ENCODE peak calls at places on chromosomes 12 and 14, in four cellular contexts. X is fibroblast of villous mesenchyme, Q is A549, C is AG04450. W is an unnamed sample.

GRCh38 chr14:53630336-53630735 is 326.3 kb downstream of the BMP4 start:
- DNase-seq in C (no peak), Q (no peak), X (no peak), W (peak)

GRCh38 chr12:29316772-29317171 is 64.2 kb downstream of the ERGIC2 start:
- DNase-seq in Q (no peak), C (no peak), X (peak), W (no peak)

GRCh38 chr12:48175613-48176416 is 7.6 kb upstream of the CCDC184 start:
- DNase-seq in C (no peak), X (peak), Q (no peak), W (no peak)

GRCh38 chr12:24111101-24111500 is 161.6 kb upstream of the SOX5 start:
- DNase-seq in C (no peak), Q (no peak), X (no peak), W (no peak)

GRCh38 chr12:20778969-20779368 is 31.5 kb upstream of the SLCO1B3 start:
- DNase-seq in X (no peak), Q (no peak), C (no peak), W (no peak)

GRCh38 chr12:15336772-15337553 is 14.7 kb downstream of the PTPRO start:
- DNase-seq in Q (peak), X (peak), C (no peak), W (no peak)

GRCh38 chr14:99752486-99753121 is 40.6 kb upstream of the EML1 start:
- DNase-seq in Q (peak), X (peak), C (no peak), W (no peak)

GRCh38 chr12:6821271-6821673 is 349 bp upstream of the GPR162 start:
- DNase-seq in X (peak), C (peak), Q (peak), W (no peak)

GRCh38 chr14:90204516-90204915 is 51.8 kb upstream of the PSMC1 start:
- DNase-seq in C (no peak), Q (no peak), X (no peak), W (no peak)

GRCh38 chr12:127550271-127550670 is 716.7 kb upstream of the TMEM132C start:
- DNase-seq in Q (no peak), X (no peak), C (no peak), W (peak)

GRCh38 chr12:15209782-15210181 is 11.4 kb downstream of the RERG start:
- DNase-seq in Q (peak), C (no peak), X (peak), W (peak)

GRCh38 chr14:48333221-48333910 is 658.0 kb upstream of the MDGA2 start:
- DNase-seq in Q (no peak), X (no peak), C (no peak), W (no peak)

GRCh38 chr12:75525263-75525662 is 13.9 kb upstream of the KRR1 start:
- DNase-seq in Q (no peak), C (no peak), X (peak), W (no peak)

GRCh38 chr14:81946808-81947798 is 413.4 kb upstream of the SEL1L start:
- DNase-seq in X (no peak), Q (no peak), C (no peak), W (peak)

GRCh38 chr12:108302471-108303311 is 36.4 kb downstream of the CMKLR1 start:
- DNase-seq in Q (peak), X (peak), C (no peak), W (no peak)

GRCh38 chr14:65478596-65478995 is 66.1 kb downstream of the FUT8 start:
- DNase-seq in X (peak), C (no peak), Q (peak), W (peak)

GRCh38 chr12:67940780-67941243 is 48.4 kb upstream of the IFNG-AS1 start:
- DNase-seq in C (peak), Q (peak), X (peak), W (peak)

GRCh38 chr12:124273630-124274029 is 21.3 kb upstream of the RFLNA start:
- DNase-seq in Q (peak), X (no peak), C (no peak), W (peak)

GRCh38 chr12:31736472-31736871 is 7.7 kb upstream of the AMN1 start:
- DNase-seq in C (no peak), Q (peak), X (peak), W (no peak)

GRCh38 chr12:9829990-9830389 is 2.7 kb downstream of the KLRF1 start:
- DNase-seq in C (no peak), X (no peak), Q (no peak), W (no peak)

DNA sequence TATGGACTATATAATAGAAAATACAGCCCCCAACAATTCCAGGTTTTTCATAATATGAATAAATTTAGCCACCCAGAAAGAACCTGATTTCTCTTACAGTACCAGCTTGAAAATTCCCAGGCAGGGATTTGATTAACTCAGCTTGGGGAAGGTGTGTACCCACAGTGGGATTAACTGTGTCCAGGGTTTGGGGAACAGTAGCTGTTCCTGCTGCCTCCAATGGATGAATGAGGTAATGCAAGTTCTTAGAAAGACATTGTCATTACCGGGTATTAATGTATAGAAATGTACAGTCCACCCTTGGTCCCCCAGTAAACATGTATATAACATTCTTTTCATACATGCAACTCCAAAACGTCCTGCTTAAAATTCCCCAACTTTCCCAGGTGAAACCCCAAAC is 115.6 kb downstream of the LRIG3 start:
- DNase-seq in Q (peak), X (no peak), C (no peak), W (no peak)
- TF ChIP-seq CTCF in Q (peak), X (peak), C (peak), W (peak)

GRCh38 chr14:97978336-97978735 is 1181.2 kb downstream of the VRK1 start:
- DNase-seq in X (no peak), C (no peak), Q (peak), W (peak)

GRCh38 chr14:97975960-97976359 is 1178.8 kb downstream of the VRK1 start:
- DNase-seq in C (no peak), X (no peak), Q (no peak), W (no peak)

GRCh38 chr14:97977711-97978261 is 1180.6 kb downstream of the VRK1 start:
- DNase-seq in Q (no peak), X (no peak), C (no peak), W (peak)

DNA sequence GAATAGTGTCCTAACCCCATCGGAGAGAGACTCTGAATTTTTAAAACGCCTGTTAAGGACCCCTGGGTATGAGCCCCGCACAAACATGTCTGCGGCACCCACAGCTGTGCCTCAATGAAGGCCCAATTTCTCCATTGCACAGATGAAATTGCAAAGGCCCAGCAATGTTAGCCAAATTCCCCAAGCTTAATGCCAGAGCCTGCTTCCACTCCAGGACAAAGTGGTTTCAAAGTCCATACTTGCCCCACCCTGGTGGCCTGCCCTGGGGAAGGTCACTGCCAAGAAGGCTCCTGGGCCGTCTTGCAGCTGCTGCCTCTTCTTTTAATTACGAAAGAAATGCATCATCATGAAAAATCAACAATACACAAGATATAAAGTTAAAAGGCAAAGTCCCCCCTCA is 1179.7 kb downstream of the VRK1 start:
- DNase-seq in Q (no peak), C (no peak), X (no peak), W (no peak)
- H3K4me3 ChIP-seq in Q (no peak), C (no peak), X (no peak), W (no peak)

GRCh38 chr12:106096376-106096775 is 42.4 kb downstream of the NUAK1 start:
- DNase-seq in X (peak), Q (peak), C (no peak), W (no peak)

GRCh38 chr12:106090586-106091411 is 48.0 kb downstream of the NUAK1 start:
- DNase-seq in C (no peak), X (peak), Q (no peak), W (no peak)

GRCh38 chr12:106094304-106094703 is 44.5 kb downstream of the NUAK1 start:
- DNase-seq in X (no peak), C (no peak), Q (peak), W (no peak)

GRCh38 chr12:106091421-106091820 is 47.3 kb downstream of the NUAK1 start:
- DNase-seq in C (no peak), X (no peak), Q (no peak), W (no peak)

DNA sequence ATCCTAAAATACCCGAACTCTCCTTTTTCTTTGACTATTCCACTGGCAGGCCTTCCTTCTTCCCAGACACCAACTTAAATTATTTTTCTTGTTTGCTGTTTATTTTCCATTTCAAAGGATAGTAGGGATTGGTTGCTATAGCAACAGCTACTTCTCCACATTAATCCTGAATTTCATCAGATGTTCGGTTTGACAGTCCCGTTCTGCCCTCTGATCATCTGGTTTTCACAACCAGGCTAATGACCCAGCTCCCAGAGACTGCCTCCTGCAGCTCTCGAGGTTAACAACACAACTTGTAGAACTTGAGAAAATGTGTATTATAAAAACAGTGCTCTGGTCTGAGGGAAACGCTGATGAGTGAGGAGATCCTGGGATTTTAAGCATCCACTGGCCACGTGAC is 45.5 kb downstream of the NUAK1 start:
- DNase-seq in X (no peak), Q (no peak), C (no peak), W (no peak)
- TF ChIP-seq CTCF in X (no peak), Q (no peak), C (no peak), W (no peak)

DNA sequence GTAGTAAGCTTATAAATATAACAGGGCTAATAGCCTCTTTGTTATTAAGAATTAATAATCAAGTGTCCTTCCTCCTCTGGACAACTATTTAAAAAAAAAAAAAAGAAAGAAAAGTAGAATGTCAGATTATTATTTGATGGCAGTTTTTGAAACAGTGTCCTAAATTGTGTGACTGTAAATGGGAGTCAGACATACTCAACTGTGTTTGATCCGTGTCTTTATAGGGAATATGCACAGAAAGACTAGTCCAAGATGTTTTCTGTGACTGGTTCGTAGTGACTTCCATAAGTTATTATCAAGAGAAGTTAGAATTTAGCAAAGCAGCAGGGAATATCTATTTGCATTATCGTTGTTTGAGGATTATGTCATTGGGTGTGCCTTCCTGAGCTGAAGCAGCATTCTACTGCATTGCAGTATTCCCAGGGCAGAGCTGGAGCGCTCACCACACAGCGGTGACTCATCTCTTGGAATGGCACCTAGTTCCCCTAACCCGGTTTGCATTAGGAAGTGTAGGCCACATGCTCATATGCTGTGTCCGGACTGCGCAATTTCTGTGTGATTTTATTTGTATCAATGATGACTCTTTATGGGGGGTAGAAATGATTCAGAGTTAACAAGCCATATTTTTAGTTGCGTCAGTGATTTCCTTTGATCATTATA is 7.9 kb downstream of the DYNC1H1 start:
- DNase-seq in C (peak), X (peak), Q (peak), W (peak)
- H3K4me3 ChIP-seq in C (no peak), X (no peak), Q (peak), W (peak)